ENCODE peak calls at places on chromosomes 6 and 20, in ten cellular contexts. Y, H, Z, S, L, O, E, Q, I and T are unnamed samples. For H3K27me3, the result is how much of the 10 kb centered on the place peaks cover.

GRCh38 chr6:138577151-138577915 is 78.0 kb upstream of the NHSL1 start:
- DNase-seq in E (no peak), Y (no peak), L (no peak), Z (no peak), O (no peak), S (no peak), Q (no peak), I (no peak), H (no peak), T (peak)

GRCh38 chr6:69386431-69386830 is 410.4 kb downstream of the LMBRD1 start:
- DNase-seq in H (no peak), S (no peak), Z (no peak), E (no peak), L (no peak), Y (no peak), O (no peak), I (no peak), Q (no peak), T (no peak)

GRCh38 chr6:63802606-63803206 is 167.1 kb downstream of the PHF3 start:
- DNase-seq in Z (peak), O (no peak), E (no peak), Y (no peak), H (no peak), Q (no peak), L (no peak), S (no peak), I (no peak), T (no peak)

GRCh38 chr20:54176610-54177009 is 2.8 kb upstream of the CYP24A1 start:
- DNase-seq in H (no peak), Q (no peak), S (no peak), O (no peak), L (no peak), Y (no peak), I (no peak), Z (no peak), E (no peak), T (no peak)

GRCh38 chr20:24431650-24432049 is 37.8 kb upstream of the SYNDIG1 start:
- DNase-seq in E (no peak), Q (no peak), S (no peak), I (no peak), Y (no peak), Z (no peak), H (no peak), L (no peak), O (no peak), T (no peak)

GRCh38 chr6:81808834-81809598 is 56.5 kb upstream of the TENT5A start:
- DNase-seq in O (no peak), Q (no peak), I (no peak), Y (no peak), L (peak), H (no peak), S (no peak), Z (no peak), E (no peak), T (no peak)

GRCh38 chr20:434221-434620 is 26.1 kb downstream of the RBCK1 start:
- DNase-seq in H (no peak), E (no peak), O (no peak), Z (no peak), L (no peak), Y (no peak), Q (no peak), S (no peak), I (no peak), T (no peak)

GRCh38 chr20:51400051-51400926 is 142.2 kb downstream of the NFATC2 start:
- DNase-seq in I (no peak), H (no peak), O (peak), S (no peak), Y (no peak), L (no peak), Z (peak), E (peak), Q (no peak), T (no peak)

GRCh38 chr6:44202332-44202971 is 14.3 kb upstream of the MYMX start:
- DNase-seq in L (peak), Z (no peak), Q (no peak), I (no peak), Y (no peak), H (no peak), E (no peak), S (no peak), O (no peak), T (no peak)

GRCh38 chr6:139510040-139510815 is 135.8 kb upstream of the CITED2 start:
- DNase-seq in E (no peak), Y (no peak), L (peak), S (no peak), H (no peak), O (no peak), I (no peak), Z (no peak), Q (no peak), T (no peak)

GRCh38 chr6:33313105-33313708 is 671 bp downstream of the TAPBP start:
- DNase-seq in S (peak), E (peak), Y (peak), O (no peak), L (peak), Q (no peak), I (peak), Z (peak), H (peak), T (no peak)

GRCh38 chr6:86706449-86706848 is 230.9 kb upstream of the HTR1E start:
- DNase-seq in E (no peak), Y (no peak), Q (no peak), I (no peak), O (no peak), L (no peak), S (no peak), Z (peak), H (no peak), T (no peak)

GRCh38 chr6:137056121-137056880 is 11.5 kb upstream of the IL20RA start:
- DNase-seq in S (no peak), H (no peak), L (no peak), Z (no peak), O (no peak), I (no peak), E (no peak), Q (peak), Y (no peak), T (no peak)

GRCh38 chr6:162344301-162344700 is 383.3 kb downstream of the PRKN start:
- DNase-seq in H (no peak), Z (no peak), O (no peak), Y (no peak), L (no peak), E (no peak), Q (no peak), I (no peak), S (no peak), T (no peak)

GRCh38 chr6:29984232-29984631 is 41.9 kb downstream of the HLA-A start:
- DNase-seq in Y (no peak), E (no peak), H (no peak), S (no peak), Q (no peak), I (no peak), O (no peak), L (no peak), Z (no peak), T (no peak)

GRCh38 chr6:52667572-52667971 is 3.3 kb upstream of the TMEM14A start:
- DNase-seq in Z (peak), Q (no peak), L (no peak), I (no peak), H (no peak), Y (no peak), S (no peak), O (no peak), E (no peak), T (no peak)

GRCh38 chr6:18488526-18489270 is 101.5 kb downstream of the RNF144B start:
- DNase-seq in Q (no peak), O (no peak), Y (no peak), Z (no peak), I (no peak), L (no peak), S (no peak), E (no peak), H (no peak), T (no peak)

GRCh38 chr6:73680289-73680688 is 15.7 kb upstream of the CD109 start:
- DNase-seq in S (no peak), E (no peak), Q (no peak), O (no peak), Y (no peak), H (no peak), I (peak), Z (no peak), L (no peak), T (no peak)

GRCh38 chr6:84687487-84687886 is 76.9 kb downstream of the TBX18 start:
- DNase-seq in Y (no peak), S (no peak), H (no peak), L (no peak), Q (no peak), O (no peak), E (no peak), I (no peak), Z (no peak), T (no peak)

GRCh38 chr6:4561078-4561435 is 215.1 kb upstream of the CDYL start:
- DNase-seq in O (no peak), S (no peak), I (no peak), Q (no peak), E (no peak), L (no peak), Y (no peak), H (no peak), Z (no peak), T (no peak)

GRCh38 chr6:108838101-108838717 is 10.0 kb upstream of the ARMC2 start:
- DNase-seq in L (no peak), S (no peak), I (no peak), Z (no peak), Y (no peak), Q (no peak), O (no peak), H (no peak), E (no peak), T (peak)

GRCh38 chr6:56525976-56526375 is 116.7 kb downstream of the DST start:
- DNase-seq in O (no peak), Q (no peak), E (no peak), Y (no peak), L (no peak), H (no peak), S (no peak), Z (no peak), I (no peak), T (no peak)

GRCh38 chr6:34468378-34468892 is 2.6 kb downstream of the PACSIN1 start:
- DNase-seq in I (no peak), L (no peak), E (peak), H (no peak), Y (no peak), S (no peak), Q (no peak), O (no peak), Z (peak), T (no peak)

GRCh38 chr6:3075522-3076113 is 7.3 kb downstream of the RIPK1 start:
- DNase-seq in O (no peak), Z (peak), Q (no peak), Y (no peak), I (no peak), L (no peak), E (no peak), S (no peak), H (no peak), T (no peak)

GRCh38 chr6:42316981-42317380 is 99.3 kb upstream of the MRPS10 start:
- DNase-seq in E (no peak), Y (peak), S (no peak), I (no peak), H (no peak), Z (no peak), O (no peak), L (no peak), Q (no peak), T (peak)

GRCh38 chr6:168099201-168100010 is 20.4 kb upstream of the FRMD1 start:
- DNase-seq in S (no peak), Q (no peak), E (no peak), O (no peak), Z (no peak), L (no peak), I (no peak), Y (no peak), H (no peak), T (no peak)

GRCh38 chr20:61895016-61895415 is 170.7 kb downstream of the TAF4 start:
- DNase-seq in Q (no peak), L (no peak), E (no peak), Z (no peak), O (no peak), I (no peak), S (no peak), Y (no peak), H (no peak), T (no peak)

GRCh38 chr6:11586117-11586516 is 48.6 kb downstream of the TMEM170B start:
- DNase-seq in H (no peak), L (no peak), I (no peak), Q (no peak), O (no peak), Z (no peak), Y (no peak), E (no peak), S (no peak), T (no peak)

GRCh38 chr20:50083034-50083433 is 29.9 kb downstream of the UBE2V1 start:
- DNase-seq in L (no peak), S (no peak), E (no peak), H (peak), I (no peak), O (no peak), Z (no peak), Q (no peak), Y (no peak), T (no peak)

GRCh38 chr6:44333942-44334341 is 8.5 kb upstream of the SPATS1 start:
- DNase-seq in Y (peak), H (no peak), L (no peak), Q (no peak), O (no peak), E (no peak), S (no peak), I (no peak), Z (no peak), T (no peak)

GRCh38 chr20:5945963-5946362 is 4.4 kb downstream of the TRMT6 start:
- DNase-seq in O (no peak), Y (peak), S (no peak), I (no peak), Z (no peak), Q (no peak), E (no peak), H (no peak), L (no peak), T (no peak)

GRCh38 chr6:28981833-28982475 is 23.2 kb downstream of the ZNF311 start:
- DNase-seq in O (no peak), Y (peak), S (peak), Q (peak), H (peak), I (peak), E (peak), L (peak), Z (peak), T (no peak)

GRCh38 chr6:28980137-28980796 is 24.8 kb downstream of the ZNF311 start:
- DNase-seq in L (no peak), Z (no peak), S (no peak), I (no peak), Q (no peak), Y (no peak), E (no peak), H (no peak), O (no peak), T (no peak)

GRCh38 chr6:28980797-28981390 is 24.2 kb downstream of the ZNF311 start:
- DNase-seq in L (peak), S (peak), E (peak), Z (peak), O (no peak), Y (no peak), Q (peak), H (no peak), I (peak), T (no peak)

GRCh38 chr6:28982476-28983266 is 22.4 kb downstream of the ZNF311 start:
- DNase-seq in H (no peak), O (no peak), L (no peak), Q (no peak), S (no peak), I (peak), Y (no peak), E (no peak), Z (peak), T (no peak)

DNA sequence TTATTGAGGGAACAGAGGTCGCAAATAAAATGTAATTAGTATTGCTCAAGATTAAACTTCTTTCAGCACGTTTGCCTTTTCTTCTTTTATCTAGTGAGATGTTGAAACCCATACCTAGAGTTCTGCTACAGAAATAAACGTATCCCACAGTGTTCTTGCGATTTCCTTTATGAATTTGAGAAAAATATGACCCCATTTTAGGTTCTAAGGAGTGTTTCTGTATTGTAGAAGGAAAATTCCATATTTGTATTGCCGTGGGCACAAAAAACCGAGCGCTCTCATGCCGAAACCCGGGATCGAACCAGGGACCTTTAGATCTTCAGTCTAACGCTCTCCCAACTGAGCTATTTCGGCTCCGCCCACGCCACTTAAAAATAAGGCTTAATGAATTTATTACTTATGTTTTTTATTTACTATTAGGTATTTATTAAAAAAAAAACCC is 23.7 kb downstream of the ZNF311 start:
- DNase-seq in H (peak), E (peak), Z (peak), O (no peak), I (peak), Q (peak), Y (no peak), L (peak), S (peak), T (no peak)
- TF ChIP-seq CTCF in H (no peak), E (no peak), Z (peak), O (no peak), I (peak), Q (no peak), Y (no peak), L (no peak), S (no peak), T (no peak)

GRCh38 chr20:21702553-21703467 is 2.7 kb upstream of the PAX1 start:
- DNase-seq in I (peak), H (no peak), O (no peak), S (peak), Q (no peak), L (no peak), E (no peak), Y (no peak), Z (peak), T (no peak)
- H3K27me3 ChIP-seq in I (half or more), H (half or more), O (under half), S (under half), Q (under half), L (half or more), E (under half), Y (half or more), Z (under half), T (half or more)

DNA sequence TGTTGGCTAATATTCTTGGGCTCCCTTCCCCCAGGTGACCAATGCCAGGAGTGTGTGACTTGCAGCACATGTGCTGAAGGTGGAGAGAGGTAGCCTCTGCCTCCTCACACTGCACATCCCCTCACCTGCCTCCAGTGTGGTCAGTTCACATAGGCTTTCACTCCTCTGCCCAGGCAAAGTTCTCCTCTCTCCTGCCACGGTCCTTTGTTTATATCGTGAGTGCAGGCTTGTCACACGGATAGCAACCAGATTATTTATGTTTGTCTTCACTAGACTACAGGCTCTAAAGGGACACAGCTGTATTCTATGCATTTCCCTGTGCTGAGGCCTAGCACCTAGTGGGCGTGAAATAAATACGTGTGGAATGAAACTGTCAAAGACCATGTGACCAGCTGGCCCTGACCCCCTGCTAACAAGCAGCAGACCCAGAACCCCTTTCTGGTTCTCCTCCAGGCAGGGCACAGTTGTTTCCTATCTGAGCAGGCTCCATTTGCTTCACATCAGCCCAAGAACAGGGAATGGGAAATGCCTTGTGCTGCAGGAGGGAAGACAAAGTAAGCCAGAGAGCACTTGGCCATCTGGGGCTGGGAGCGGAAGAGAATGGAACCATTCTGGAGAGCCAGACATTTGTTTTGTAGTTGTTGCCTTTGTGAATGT is 42.3 kb downstream of the UNC5CL start:
- DNase-seq in I (peak), L (no peak), Z (no peak), O (no peak), E (no peak), H (no peak), S (peak), Y (no peak), Q (no peak), T (no peak)
- H3K4me3 ChIP-seq in I (no peak), L (peak), Z (no peak), O (no peak), E (no peak), H (no peak), S (peak), Y (no peak), Q (no peak), T (no peak)

GRCh38 chr6:157194110-157194509 is 129.2 kb downstream of the TMEM242 start:
- DNase-seq in H (no peak), L (no peak), Z (no peak), Q (no peak), S (no peak), E (no peak), O (no peak), I (no peak), Y (no peak), T (no peak)

GRCh38 chr6:157194643-157195042 is 128.7 kb downstream of the TMEM242 start:
- DNase-seq in Q (no peak), Z (no peak), H (no peak), O (no peak), I (no peak), L (no peak), E (no peak), S (no peak), Y (no peak), T (no peak)

GRCh38 chr6:157198425-157199279 is 124.7 kb downstream of the TMEM242 start:
- DNase-seq in Z (no peak), Y (no peak), O (no peak), H (peak), E (no peak), S (peak), I (peak), L (peak), Q (no peak), T (peak)

GRCh38 chr6:157196391-157196790 is 126.9 kb downstream of the TMEM242 start:
- DNase-seq in I (no peak), Z (no peak), H (no peak), L (no peak), Y (no peak), S (no peak), O (no peak), E (no peak), Q (no peak), T (no peak)

GRCh38 chr6:157193443-157193996 is 129.8 kb downstream of the TMEM242 start:
- DNase-seq in Z (no peak), I (no peak), S (no peak), E (no peak), Q (no peak), O (no peak), H (no peak), Y (no peak), L (no peak), T (no peak)
- TF ChIP-seq CTCF in Z (no peak), I (no peak), S (no peak), E (no peak), Q (no peak), O (no peak), H (no peak), Y (no peak), L (no peak), T (no peak)

DNA sequence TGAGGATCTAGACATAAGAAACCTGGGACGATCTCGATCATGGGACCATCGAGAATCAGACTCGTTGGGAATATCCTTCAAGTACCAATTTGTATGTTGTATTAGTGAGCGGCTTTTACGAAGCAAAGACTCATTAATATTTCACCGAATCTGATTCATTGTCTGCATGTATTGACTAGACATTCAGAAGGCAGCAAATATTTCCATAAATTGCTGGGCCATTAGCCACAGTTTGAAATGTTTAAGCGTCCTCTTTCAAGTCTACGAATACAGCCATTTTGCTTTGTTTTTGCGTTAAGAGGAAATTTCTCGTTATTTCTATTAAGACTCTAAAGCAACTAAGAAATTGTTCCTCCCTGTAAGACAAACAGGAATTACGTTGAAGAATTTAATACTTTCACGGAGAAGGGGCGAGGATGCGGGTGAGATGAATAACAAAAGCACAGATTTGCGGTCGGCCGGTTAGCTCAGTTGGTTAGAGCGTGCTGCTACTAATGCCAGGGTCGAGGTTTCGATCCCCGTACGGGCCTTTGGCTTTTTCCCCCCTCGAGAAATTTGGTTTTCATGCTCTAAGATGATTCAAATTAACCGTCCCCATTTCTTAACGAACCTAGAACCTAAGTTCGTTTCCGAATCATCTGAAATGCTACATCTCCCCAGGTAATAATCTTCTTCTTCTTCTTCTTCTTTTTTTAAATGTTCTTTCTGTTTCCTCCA is 18.5 kb downstream of the POM121L2 start:
- DNase-seq in I (peak), Q (peak), O (no peak), S (no peak), E (no peak), Y (no peak), Z (no peak), H (no peak), L (no peak), T (no peak)
- H3K27me3 ChIP-seq in I (under half), Q (under half), O (under half), S (half or more), E (half or more), Y (under half), Z (under half), H (half or more), L (half or more), T (under half)